ENCODE peak calls at places on chromosomes 1 and 21, in five cellular contexts. One of them, this sample, is unnamed.

GRCh38 chr1:60234761-60235160 is 161.2 kb upstream of the C1orf87 start:
- DNase-seq in neural crest cell: no peak
- DNase-seq in nephron progenitor cell: no peak
- DNase-seq in spleen: no peak
- DNase-seq in Calu3: no peak
- DNase-seq in this sample: no peak

GRCh38 chr1:99965646-99966375 is 4.0 kb upstream of the SLC35A3 start:
- DNase-seq in spleen: no peak
- DNase-seq in nephron progenitor cell: no peak
- DNase-seq in Calu3: no peak
- DNase-seq in neural crest cell: no peak
- DNase-seq in this sample: no peak

GRCh38 chr1:24203404-24203803 is 16.3 kb upstream of the IFNLR1 start:
- DNase-seq in nephron progenitor cell: no peak
- DNase-seq in spleen: peak; percentile 82
- DNase-seq in Calu3: peak; percentile 55
- DNase-seq in neural crest cell: no peak
- DNase-seq in this sample: no peak

GRCh38 chr21:43662286-43662685 is 2.9 kb downstream of the RRP1B start:
- DNase-seq in nephron progenitor cell: no peak
- DNase-seq in spleen: no peak
- DNase-seq in Calu3: no peak
- DNase-seq in neural crest cell: no peak
- DNase-seq in this sample: no peak

GRCh38 chr1:10639301-10640078 is 157.0 kb downstream of the CASZ1 start:
- DNase-seq in Calu3: no peak
- DNase-seq in neural crest cell: peak; percentile 28
- DNase-seq in spleen: no peak
- DNase-seq in nephron progenitor cell: no peak
- DNase-seq in this sample: no peak

GRCh38 chr21:46625759-46626158 is 9.7 kb upstream of the PRMT2 start:
- DNase-seq in neural crest cell: no peak
- DNase-seq in Calu3: no peak
- DNase-seq in spleen: no peak
- DNase-seq in nephron progenitor cell: no peak
- DNase-seq in this sample: no peak

GRCh38 chr1:25645641-25646400 is 29.2 kb downstream of the MAN1C1 start:
- DNase-seq in neural crest cell: no peak
- DNase-seq in nephron progenitor cell: no peak
- DNase-seq in Calu3: no peak
- DNase-seq in spleen: no peak
- DNase-seq in this sample: no peak

GRCh38 chr1:155175927-155176371 is 2.3 kb downstream of the TRIM46 start:
- DNase-seq in spleen: peak; percentile 75
- DNase-seq in neural crest cell: no peak
- DNase-seq in nephron progenitor cell: no peak
- DNase-seq in Calu3: peak; percentile 55
- DNase-seq in this sample: no peak

GRCh38 chr1:91613594-91613993 is 112.9 kb downstream of the CDC7 start:
- DNase-seq in Calu3: peak; percentile 50
- DNase-seq in spleen: no peak
- DNase-seq in nephron progenitor cell: no peak
- DNase-seq in neural crest cell: no peak
- DNase-seq in this sample: no peak

GRCh38 chr1:59468828-59469428 is 172.0 kb downstream of the FGGY start:
- DNase-seq in Calu3: no peak
- DNase-seq in spleen: no peak
- DNase-seq in neural crest cell: no peak
- DNase-seq in nephron progenitor cell: no peak
- DNase-seq in this sample: no peak

GRCh38 chr1:9374748-9375345 is 82.2 kb downstream of the SPSB1 start:
- DNase-seq in Calu3: no peak
- DNase-seq in spleen: no peak
- DNase-seq in neural crest cell: no peak
- DNase-seq in nephron progenitor cell: no peak
- DNase-seq in this sample: no peak

GRCh38 chr1:9375912-9376311 is 83.2 kb downstream of the SPSB1 start:
- DNase-seq in spleen: no peak
- DNase-seq in nephron progenitor cell: no peak
- DNase-seq in neural crest cell: no peak
- DNase-seq in Calu3: no peak
- DNase-seq in this sample: no peak

GRCh38 chr1:9378801-9379200 is 86.1 kb downstream of the SPSB1 start:
- DNase-seq in Calu3: no peak
- DNase-seq in spleen: no peak
- DNase-seq in nephron progenitor cell: no peak
- DNase-seq in neural crest cell: no peak
- DNase-seq in this sample: no peak

GRCh38 chr1:9376886-9377333 is 84.2 kb downstream of the SPSB1 start:
- DNase-seq in spleen: no peak
- DNase-seq in Calu3: no peak
- DNase-seq in neural crest cell: no peak
- DNase-seq in nephron progenitor cell: no peak
- DNase-seq in this sample: no peak

GRCh38 chr1:9376430-9376829 is 83.7 kb downstream of the SPSB1 start:
- DNase-seq in spleen: no peak
- DNase-seq in nephron progenitor cell: no peak
- DNase-seq in Calu3: no peak
- DNase-seq in neural crest cell: no peak
- DNase-seq in this sample: no peak
- TF ChIP-seq CTCF in spleen: no peak
- TF ChIP-seq CTCF in nephron progenitor cell: no peak
- TF ChIP-seq CTCF in Calu3: no peak
- TF ChIP-seq CTCF in neural crest cell: no peak
- TF ChIP-seq CTCF in this sample: no peak

DNA sequence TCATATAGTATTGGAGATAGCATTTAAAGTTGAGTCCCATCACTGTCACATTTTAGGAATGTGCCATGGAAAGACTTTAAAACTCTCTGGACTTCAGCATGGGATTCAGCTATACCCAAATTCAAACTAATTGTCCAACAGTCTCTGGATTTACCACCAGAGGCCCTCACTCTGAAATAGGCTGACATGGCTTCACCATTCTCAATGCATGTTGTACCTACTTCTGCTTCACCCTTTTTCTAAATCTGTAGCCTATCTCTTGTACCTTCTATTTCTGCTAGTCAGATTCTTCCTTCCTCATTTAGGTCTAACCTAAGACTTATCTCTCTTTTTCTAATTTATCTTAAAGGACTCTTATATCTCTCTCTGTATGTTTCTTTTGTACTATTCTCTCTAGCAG is 512.7 kb upstream of the ZRANB2 start:
- DNase-seq in neural crest cell: no peak
- DNase-seq in spleen: no peak
- DNase-seq in Calu3: no peak
- DNase-seq in nephron progenitor cell: no peak
- DNase-seq in this sample: no peak
- TF ChIP-seq CTCF in neural crest cell: peak; percentile 35
- TF ChIP-seq CTCF in spleen: no peak
- TF ChIP-seq CTCF in Calu3: no peak
- TF ChIP-seq CTCF in nephron progenitor cell: no peak
- TF ChIP-seq CTCF in this sample: no peak

GRCh38 chr1:232939748-232940147 is 10.7 kb upstream of the NTPCR start:
- DNase-seq in Calu3: no peak
- DNase-seq in spleen: no peak
- DNase-seq in nephron progenitor cell: no peak
- DNase-seq in neural crest cell: no peak
- DNase-seq in this sample: no peak

GRCh38 chr1:232937741-232938375 is 12.6 kb upstream of the NTPCR start:
- DNase-seq in neural crest cell: no peak
- DNase-seq in spleen: no peak
- DNase-seq in Calu3: no peak
- DNase-seq in nephron progenitor cell: no peak
- DNase-seq in this sample: no peak

GRCh38 chr1:232942413-232943294 is 7.8 kb upstream of the NTPCR start:
- DNase-seq in Calu3: no peak
- DNase-seq in nephron progenitor cell: no peak
- DNase-seq in neural crest cell: no peak
- DNase-seq in spleen: peak; percentile 37
- DNase-seq in this sample: no peak

GRCh38 chr1:232938926-232939325 is 11.5 kb upstream of the NTPCR start:
- DNase-seq in neural crest cell: no peak
- DNase-seq in Calu3: no peak
- DNase-seq in spleen: no peak
- DNase-seq in nephron progenitor cell: no peak
- DNase-seq in this sample: no peak

GRCh38 chr1:232940262-232940661 is 10.1 kb upstream of the NTPCR start:
- DNase-seq in spleen: no peak
- DNase-seq in neural crest cell: no peak
- DNase-seq in nephron progenitor cell: no peak
- DNase-seq in Calu3: no peak
- DNase-seq in this sample: no peak
- TF ChIP-seq CTCF in spleen: no peak
- TF ChIP-seq CTCF in neural crest cell: no peak
- TF ChIP-seq CTCF in nephron progenitor cell: no peak
- TF ChIP-seq CTCF in Calu3: no peak
- TF ChIP-seq CTCF in this sample: no peak

DNA sequence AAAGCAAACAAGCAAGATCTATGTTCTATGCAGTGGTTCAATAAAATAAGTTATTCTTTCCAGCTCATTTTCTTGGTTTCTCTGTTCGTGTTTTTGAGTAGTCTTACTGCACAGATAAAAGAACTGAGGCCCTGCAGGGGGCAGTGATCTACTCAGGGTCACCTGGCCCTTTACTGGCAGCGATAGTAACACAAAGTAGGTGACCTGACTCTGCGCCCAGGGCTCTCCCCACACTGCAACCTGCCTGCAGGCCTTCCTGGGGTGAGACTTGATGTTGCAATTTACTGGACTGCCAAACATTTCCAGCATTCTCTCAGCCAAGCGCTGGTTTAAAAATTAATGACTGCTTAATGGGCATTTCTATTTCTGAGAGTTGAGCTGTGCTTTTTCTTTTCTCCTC is 110.3 kb downstream of the HUNK start:
- DNase-seq in Calu3: no peak
- DNase-seq in spleen: no peak
- DNase-seq in neural crest cell: no peak
- DNase-seq in nephron progenitor cell: no peak
- DNase-seq in this sample: no peak
- TF ChIP-seq CTCF in Calu3: no peak
- TF ChIP-seq CTCF in spleen: no peak
- TF ChIP-seq CTCF in neural crest cell: no peak
- TF ChIP-seq CTCF in nephron progenitor cell: no peak
- TF ChIP-seq CTCF in this sample: no peak

DNA sequence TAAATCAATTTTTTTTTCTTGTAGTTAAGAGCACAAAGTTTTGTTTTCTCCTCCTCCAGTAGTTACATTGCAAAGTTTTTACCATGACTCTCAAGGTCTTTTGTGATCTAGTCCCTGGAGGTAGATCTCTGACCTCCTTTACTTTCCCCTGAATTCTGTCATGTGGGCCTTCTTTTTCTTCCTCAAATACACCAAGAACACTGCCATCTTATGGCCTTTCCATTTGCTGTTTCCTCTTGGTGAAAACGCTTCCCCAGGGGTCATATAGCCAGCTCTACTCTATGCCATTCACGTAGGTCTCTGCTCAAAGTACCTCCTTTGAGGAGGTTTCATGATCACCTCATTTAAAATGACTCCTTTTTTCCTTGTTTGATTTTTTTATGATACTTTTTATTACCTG is 2.7 kb downstream of the DDX20 start:
- DNase-seq in spleen: no peak
- DNase-seq in nephron progenitor cell: no peak
- DNase-seq in neural crest cell: no peak
- DNase-seq in Calu3: no peak
- DNase-seq in this sample: no peak
- TF ChIP-seq CTCF in spleen: no peak
- TF ChIP-seq CTCF in nephron progenitor cell: no peak
- TF ChIP-seq CTCF in neural crest cell: no peak
- TF ChIP-seq CTCF in Calu3: no peak
- TF ChIP-seq CTCF in this sample: no peak

DNA sequence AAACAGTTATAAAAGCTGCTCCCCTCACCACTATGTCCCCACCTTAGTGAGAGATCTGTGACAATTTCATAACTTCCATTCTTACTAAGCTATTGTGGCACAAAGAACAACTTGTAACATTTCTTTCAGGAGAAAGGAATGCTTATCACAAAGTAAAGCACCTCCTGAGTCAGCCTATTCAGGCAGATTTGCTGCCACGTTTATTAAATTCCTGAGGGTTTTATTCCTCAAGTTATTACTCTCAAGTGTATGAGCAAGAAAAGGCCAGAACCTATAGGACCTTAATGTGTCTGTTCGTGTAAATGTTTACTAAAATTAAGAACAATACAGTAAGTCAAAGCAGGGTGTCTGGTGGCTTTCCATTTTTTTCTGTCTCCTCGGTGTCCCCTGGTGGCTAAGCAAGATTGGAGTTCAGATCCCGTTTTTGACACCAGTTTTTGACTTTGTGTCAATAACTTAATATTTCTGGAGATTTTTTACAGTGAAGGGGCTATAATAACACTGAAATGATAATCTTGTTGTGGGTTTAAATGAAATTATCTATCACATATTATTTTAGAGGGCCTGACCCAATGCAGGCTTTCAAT is 1539.6 kb downstream of the BRINP3 start:
- DNase-seq in nephron progenitor cell: no peak
- DNase-seq in neural crest cell: no peak
- DNase-seq in spleen: no peak
- DNase-seq in Calu3: peak; percentile 30
- DNase-seq in this sample: no peak
- TF ChIP-seq CTCF in nephron progenitor cell: peak; percentile 36
- TF ChIP-seq CTCF in neural crest cell: peak; percentile 56
- TF ChIP-seq CTCF in spleen: no peak
- TF ChIP-seq CTCF in Calu3: peak; percentile 65
- TF ChIP-seq CTCF in this sample: no peak

DNA sequence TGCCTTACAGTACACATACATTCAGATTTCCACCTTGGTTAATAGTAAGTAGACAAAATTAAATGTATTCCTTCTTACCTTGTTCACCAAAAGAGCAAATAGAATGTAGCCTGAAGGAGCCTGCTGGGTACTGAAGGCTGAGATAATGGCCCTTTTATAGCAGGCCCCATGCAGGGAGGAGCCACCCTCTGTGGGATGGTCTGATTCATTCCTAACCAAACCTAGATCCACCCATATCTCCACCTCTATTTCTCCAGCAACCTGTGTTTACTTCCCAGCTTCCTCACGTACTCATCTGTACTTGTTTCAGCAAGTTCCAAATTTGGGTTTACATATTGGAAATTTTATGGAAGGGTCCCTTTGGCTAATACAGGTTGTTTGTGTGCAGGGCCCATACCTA is at the start of gene FLG:
- DNase-seq in nephron progenitor cell: no peak
- DNase-seq in neural crest cell: no peak
- DNase-seq in spleen: no peak
- DNase-seq in Calu3: no peak
- DNase-seq in this sample: no peak
- TF ChIP-seq CTCF in nephron progenitor cell: no peak
- TF ChIP-seq CTCF in neural crest cell: no peak
- TF ChIP-seq CTCF in spleen: no peak
- TF ChIP-seq CTCF in Calu3: no peak
- TF ChIP-seq CTCF in this sample: no peak

This sample was measured in natural killer cell.